ENCODE peak calls at places on chromosomes 5 and 9, in ten cellular contexts. U, X, H, C, S, N, E, B, V and O are unnamed samples.

GRCh38 chr9:10331157-10331556 is 281.6 kb downstream of the PTPRD start:
- DNase-seq in U (no peak), X (no peak), H (no peak), C (no peak), S (no peak), N (no peak), E (no peak), B (no peak), V (no peak), O (no peak)

GRCh38 chr9:123406691-123407536 is 50.9 kb downstream of the CRB2 start:
- DNase-seq in U (peak), X (no peak), H (no peak), C (no peak), S (no peak), N (no peak), E (no peak), B (no peak), V (no peak), O (no peak)

GRCh38 chr9:117411547-117411946 is 3.3 kb downstream of the ASTN2 start:
- DNase-seq in U (peak), X (no peak), H (no peak), C (peak), S (no peak), N (no peak), E (peak), B (peak), V (no peak), O (peak)

GRCh38 chr9:124954255-124954654 is 13.4 kb upstream of the GOLGA1 start:
- DNase-seq in U (no peak), X (no peak), H (no peak), C (no peak), S (no peak), N (no peak), E (no peak), B (no peak), V (no peak), O (no peak)

GRCh38 chr5:55003432-55004065 is 18.2 kb upstream of the ESM1 start:
- DNase-seq in U (no peak), X (no peak), H (no peak), C (no peak), S (no peak), N (no peak), E (no peak), B (no peak), V (no peak), O (no peak)

GRCh38 chr9:114364528-114365041 is 23.2 kb downstream of the AKNA start:
- DNase-seq in U (no peak), X (no peak), H (no peak), C (no peak), S (no peak), N (no peak), E (no peak), B (no peak), V (no peak), O (no peak)

GRCh38 chr9:131474711-131475110 is 28.0 kb upstream of the POMT1 start:
- DNase-seq in U (no peak), X (no peak), H (no peak), C (no peak), S (no peak), N (no peak), E (no peak), B (no peak), V (no peak), O (no peak)

GRCh38 chr5:179307006-179307800 is 38.1 kb downstream of the ADAMTS2 start:
- DNase-seq in U (no peak), X (no peak), H (no peak), C (no peak), S (no peak), N (peak), E (no peak), B (no peak), V (no peak), O (no peak)

DNA sequence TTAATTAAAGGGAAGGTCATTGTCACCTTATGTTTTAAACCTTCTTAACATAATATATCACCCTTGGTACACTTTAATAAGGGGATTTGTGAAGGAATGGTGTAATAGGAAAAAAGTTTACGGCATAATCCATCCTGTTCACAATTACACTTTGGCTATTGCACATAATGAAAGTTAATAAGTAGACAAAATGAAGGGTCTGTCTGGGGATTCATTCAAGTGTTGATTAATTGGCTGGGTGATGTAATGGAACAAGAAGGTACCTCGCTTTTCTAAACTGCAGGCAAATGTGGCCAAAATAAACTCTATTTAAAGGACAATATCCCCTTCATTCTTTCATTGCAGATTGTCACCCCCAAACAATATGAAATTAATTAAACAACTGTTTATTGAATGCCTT is 493.1 kb upstream of the ADAMTS16 start:
- DNase-seq in U (no peak), X (no peak), H (no peak), C (no peak), S (no peak), N (no peak), E (no peak), B (no peak), V (no peak), O (no peak)
- TF ChIP-seq POLR2A in U (no peak), X (no peak), H (no peak), C (no peak), S (no peak), N (no peak), E (no peak), B (no peak), V (no peak), O (no peak)

GRCh38 chr5:80034962-80035821 is at the start of gene THBS4:
- DNase-seq in U (no peak), X (no peak), H (no peak), C (no peak), S (no peak), N (no peak), E (no peak), B (no peak), V (peak), O (no peak)
- H3K4me3 ChIP-seq in U (no peak), X (no peak), H (peak), C (peak), S (no peak), N (no peak), E (no peak), B (no peak), V (no peak), O (no peak)

GRCh38 chr5:67490543-67491321 is 294.1 kb upstream of the CD180 start:
- DNase-seq in U (no peak), X (no peak), H (no peak), C (no peak), S (no peak), N (no peak), E (no peak), B (no peak), V (no peak), O (no peak)

GRCh38 chr5:67494186-67494842 is 297.7 kb upstream of the CD180 start:
- DNase-seq in U (no peak), X (no peak), H (no peak), C (peak), S (no peak), N (peak), E (no peak), B (no peak), V (peak), O (no peak)

GRCh38 chr5:67496051-67496450 is 299.5 kb upstream of the CD180 start:
- DNase-seq in U (no peak), X (no peak), H (no peak), C (no peak), S (no peak), N (no peak), E (no peak), B (no peak), V (no peak), O (no peak)

GRCh38 chr5:67495072-67495471 is 298.5 kb upstream of the CD180 start:
- DNase-seq in U (no peak), X (no peak), H (no peak), C (peak), S (no peak), N (no peak), E (no peak), B (no peak), V (no peak), O (no peak)

DNA sequence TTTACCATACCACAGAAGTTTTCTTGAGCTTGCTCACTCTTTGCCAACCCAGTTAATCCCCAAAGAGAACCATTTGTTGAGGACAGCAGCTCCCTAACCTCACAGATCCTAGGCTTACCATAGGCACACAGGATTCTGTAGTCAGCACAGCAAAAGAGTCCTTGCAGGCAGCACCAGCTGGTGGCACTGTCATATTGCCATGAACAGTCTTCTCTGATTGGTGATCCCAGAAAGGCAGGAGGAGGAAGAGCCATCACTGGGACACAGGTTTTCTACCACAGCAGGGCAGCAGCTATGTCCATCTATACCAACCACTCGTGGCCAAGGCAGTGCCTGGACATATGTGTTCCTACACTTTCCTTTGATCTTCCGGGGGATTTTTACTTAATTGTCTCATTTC is 297.1 kb upstream of the CD180 start:
- DNase-seq in U (no peak), X (peak), H (no peak), C (no peak), S (no peak), N (no peak), E (peak), B (peak), V (no peak), O (peak)
- TF ChIP-seq CTCF in U (no peak), X (peak), H (no peak), C (peak), S (no peak), N (no peak), E (no peak), B (peak), V (no peak), O (no peak)

DNA sequence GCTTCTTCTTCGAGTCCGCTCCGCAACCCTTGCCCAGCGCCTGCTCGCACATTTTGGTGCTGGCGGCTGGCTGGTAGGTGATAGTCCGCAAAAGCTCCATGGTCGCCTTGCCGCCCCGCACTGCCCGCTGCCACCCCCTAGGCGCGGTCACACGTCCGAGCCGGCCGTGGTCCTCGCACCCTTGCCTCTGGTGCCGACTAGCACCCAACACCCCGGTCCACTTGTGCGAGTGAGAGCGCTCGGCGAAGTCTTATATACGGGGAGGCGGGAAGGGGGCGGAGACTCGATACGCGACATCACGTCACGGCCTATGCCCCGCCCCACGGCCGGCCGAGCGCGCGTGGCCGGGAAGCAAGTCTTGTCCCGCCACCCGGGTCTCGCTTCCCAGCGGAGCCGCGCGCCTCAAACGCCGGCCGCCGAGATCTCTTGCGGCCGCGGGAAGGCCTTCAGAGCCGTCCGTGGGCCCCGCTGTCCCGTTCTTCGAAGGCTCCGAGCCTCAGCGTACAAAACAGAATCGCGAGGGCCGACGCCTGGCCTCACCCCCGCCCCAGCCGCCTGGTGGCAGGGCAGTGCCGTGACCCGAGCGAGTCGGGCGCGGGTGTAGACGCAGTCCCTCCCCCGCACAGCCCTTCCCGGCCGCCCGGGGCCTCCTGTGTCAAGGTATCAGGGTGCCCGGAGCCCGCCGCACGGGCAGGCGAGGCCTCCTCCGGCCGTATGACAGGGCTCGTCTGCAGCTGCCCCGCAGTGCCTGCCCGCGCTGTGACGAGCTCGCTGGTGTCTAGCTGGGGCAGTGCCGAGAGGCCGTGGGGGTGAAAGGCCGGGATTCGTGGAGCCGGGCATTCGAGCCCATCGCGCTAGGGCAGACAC is at the start of gene PLK2:
- DNase-seq in U (no peak), X (peak), H (peak), C (peak), S (no peak), N (peak), E (peak), B (peak), V (peak), O (peak)
- TF ChIP-seq POLR2A in U (no peak), X (peak), H (peak), C (peak), S (peak), N (peak), E (peak), B (peak), V (peak), O (no peak)

DNA sequence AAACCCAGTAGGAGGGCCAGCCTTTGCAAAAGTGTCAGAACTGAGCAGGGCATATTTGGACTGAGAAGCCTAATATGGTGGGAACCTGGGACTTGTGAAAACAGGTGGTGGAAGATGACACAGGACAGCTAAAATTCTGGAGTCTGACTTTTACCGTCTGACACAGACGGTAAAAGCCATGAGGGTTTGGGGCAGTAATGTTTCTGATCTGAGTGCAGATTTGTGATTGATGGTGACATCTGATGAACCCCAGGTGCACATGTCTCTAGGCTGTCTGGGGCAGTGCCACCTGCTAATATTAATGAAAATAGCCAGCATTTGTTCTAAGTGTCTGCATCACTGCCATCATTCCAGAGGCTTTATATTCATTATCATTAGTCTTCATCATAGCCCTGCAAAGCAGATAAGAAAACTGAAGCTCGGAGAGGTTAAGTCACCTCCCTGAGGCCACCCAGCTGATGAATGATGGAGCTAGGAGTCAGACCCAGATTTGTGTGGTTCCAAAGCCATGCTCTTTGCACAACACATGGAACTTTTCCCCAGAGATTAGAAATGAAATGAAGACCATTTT is 65.5 kb upstream of the CXCL14 start:
- DNase-seq in U (no peak), X (no peak), H (no peak), C (no peak), S (no peak), N (no peak), E (no peak), B (no peak), V (no peak), O (peak)
- H3K4me3 ChIP-seq in U (no peak), X (no peak), H (no peak), C (no peak), S (no peak), N (no peak), E (no peak), B (no peak), V (no peak), O (no peak)

GRCh38 chr9:37390759-37391158 is 31.7 kb upstream of the GRHPR start:
- DNase-seq in U (peak), X (peak), H (no peak), C (no peak), S (no peak), N (no peak), E (peak), B (peak), V (no peak), O (no peak)
- TF ChIP-seq CTCF in U (peak), X (peak), H (no peak), C (no peak), S (no peak), N (no peak), E (peak), B (peak), V (no peak), O (no peak)